ENCODE peak calls at places on chromosomes 7 and 10, in four cellular contexts. One of them, this sample, is unnamed.

GRCh38 chr10:63977329-63977923 is 456.2 kb downstream of the REEP3 start:
- DNase-seq in hepatocyte: peak; percentile 60
- DNase-seq in colonic mucosa: peak; percentile 37
- DNase-seq in Panc1: peak; percentile 2
- DNase-seq in this sample: peak; percentile 70

GRCh38 chr10:16545126-16545736 is 23.6 kb upstream of the C1QL3 start:
- DNase-seq in hepatocyte: peak; percentile 43
- DNase-seq in colonic mucosa: no peak
- DNase-seq in Panc1: peak; percentile 22
- DNase-seq in this sample: peak; percentile 47

GRCh38 chr7:111014074-111014473 is 76.9 kb upstream of the LRRN3 start:
- DNase-seq in hepatocyte: no peak
- DNase-seq in colonic mucosa: no peak
- DNase-seq in Panc1: no peak
- DNase-seq in this sample: no peak

GRCh38 chr7:11638026-11638774 is 193.8 kb downstream of the THSD7A start:
- DNase-seq in hepatocyte: no peak
- DNase-seq in colonic mucosa: no peak
- DNase-seq in Panc1: no peak
- DNase-seq in this sample: no peak

GRCh38 chr7:51077951-51078350 is 238.7 kb downstream of the COBL start:
- DNase-seq in hepatocyte: no peak
- DNase-seq in colonic mucosa: no peak
- DNase-seq in Panc1: no peak
- DNase-seq in this sample: no peak

GRCh38 chr10:48655426-48656240 is 29.0 kb upstream of the WDFY4 start:
- DNase-seq in hepatocyte: peak; percentile 26
- DNase-seq in colonic mucosa: peak; percentile 47
- DNase-seq in Panc1: peak; percentile 20
- DNase-seq in this sample: no peak

GRCh38 chr10:74822583-74823089 is 3.8 kb upstream of the KAT6B start:
- DNase-seq in hepatocyte: no peak
- DNase-seq in colonic mucosa: no peak
- DNase-seq in Panc1: no peak
- DNase-seq in this sample: no peak

GRCh38 chr7:40808409-40808942 is 673.7 kb downstream of the SUGCT start:
- DNase-seq in hepatocyte: no peak
- DNase-seq in colonic mucosa: peak; percentile 31
- DNase-seq in Panc1: no peak
- DNase-seq in this sample: no peak

GRCh38 chr7:29854257-29854938 is 48.1 kb downstream of the WIPF3 start:
- DNase-seq in hepatocyte: peak; percentile 71
- DNase-seq in colonic mucosa: no peak
- DNase-seq in Panc1: no peak
- DNase-seq in this sample: no peak

GRCh38 chr10:124510536-124511158 is 49.0 kb downstream of the LHPP start:
- DNase-seq in hepatocyte: no peak
- DNase-seq in colonic mucosa: no peak
- DNase-seq in Panc1: no peak
- DNase-seq in this sample: no peak
- H3K4me3 ChIP-seq in hepatocyte: no peak overlapping the region
- H3K4me3 ChIP-seq in colonic mucosa: no peak overlapping the region
- H3K4me3 ChIP-seq in Panc1: no peak overlapping the region
- H3K4me3 ChIP-seq in this sample: no peak overlapping the region

DNA sequence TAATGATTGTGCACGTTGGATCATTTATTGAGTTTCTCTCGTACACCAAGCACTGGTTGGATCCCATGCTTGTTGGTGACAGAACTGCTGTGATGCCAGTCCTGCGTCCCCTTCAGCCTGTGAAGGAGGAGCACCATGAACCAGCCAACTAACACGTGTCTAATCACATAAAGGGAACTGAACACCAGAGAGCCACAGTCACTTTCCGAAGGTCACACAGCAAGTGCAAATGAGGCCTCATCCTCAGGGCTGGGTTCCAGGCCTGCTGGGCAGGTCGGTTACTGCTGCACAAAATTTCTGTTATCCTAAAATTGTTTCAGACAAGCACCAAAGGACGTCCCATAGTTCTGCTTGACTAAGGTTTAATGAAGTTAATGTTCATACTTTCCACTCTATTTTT is 332.0 kb upstream of the ZNF32 start:
- DNase-seq in hepatocyte: no peak
- DNase-seq in colonic mucosa: no peak
- DNase-seq in Panc1: no peak
- DNase-seq in this sample: no peak
- H3K4me3 ChIP-seq in hepatocyte: no peak overlapping the region
- H3K4me3 ChIP-seq in colonic mucosa: no peak overlapping the region
- H3K4me3 ChIP-seq in Panc1: no peak overlapping the region
- H3K4me3 ChIP-seq in this sample: no peak overlapping the region

DNA sequence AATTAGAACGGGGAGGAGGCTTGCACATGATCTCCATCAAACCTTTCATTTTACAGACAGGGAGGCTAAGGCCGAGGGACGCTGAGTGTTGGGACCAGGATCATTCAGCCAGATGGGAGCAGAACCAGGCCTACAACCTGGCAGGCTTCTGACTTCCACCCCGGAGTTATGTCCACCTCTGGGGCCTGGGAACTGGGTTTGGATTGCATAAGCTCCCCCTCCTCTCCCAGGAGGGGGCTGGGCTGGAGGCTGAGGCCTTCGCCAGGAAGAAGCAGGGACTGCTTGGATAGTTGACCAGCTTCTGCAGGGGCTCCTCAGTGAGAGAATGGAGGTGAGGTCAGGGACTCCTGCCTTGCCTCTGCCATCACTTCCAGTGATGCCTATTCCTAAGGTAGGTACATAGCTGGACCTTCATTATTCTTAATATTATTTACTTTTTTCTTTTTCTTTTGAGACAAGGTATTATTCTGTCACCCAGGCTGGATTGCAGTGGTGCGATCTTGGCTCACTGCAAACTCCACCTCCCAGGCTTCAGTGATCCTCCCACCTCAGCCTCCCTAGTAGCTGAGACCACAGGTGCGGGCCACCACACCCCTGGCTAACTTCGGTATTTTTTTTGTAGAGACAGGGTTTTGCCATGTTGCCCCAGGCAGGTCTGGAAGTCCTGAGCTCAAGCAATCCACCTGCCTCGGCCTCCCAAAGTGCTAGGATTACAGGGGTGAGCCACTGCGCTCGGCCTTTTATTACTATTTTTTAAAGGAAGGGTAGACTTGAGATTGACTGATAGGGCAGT is 1.3 kb downstream of the SNX10 start:
- DNase-seq in hepatocyte: no peak
- DNase-seq in colonic mucosa: no peak
- DNase-seq in Panc1: no peak
- DNase-seq in this sample: peak; percentile 36
- H3K4me3 ChIP-seq in hepatocyte: no peak overlapping the region
- H3K4me3 ChIP-seq in colonic mucosa: peak overlapping the region; percentile 64
- H3K4me3 ChIP-seq in Panc1: peak overlapping the region; percentile 53
- H3K4me3 ChIP-seq in this sample: no peak overlapping the region

GRCh38 chr7:137755846-137756685 is 90.7 kb downstream of the DGKI start:
- DNase-seq in hepatocyte: no peak
- DNase-seq in colonic mucosa: no peak
- DNase-seq in Panc1: no peak
- DNase-seq in this sample: no peak

GRCh38 chr7:137755438-137755837 is 91.3 kb downstream of the DGKI start:
- DNase-seq in hepatocyte: no peak
- DNase-seq in colonic mucosa: no peak
- DNase-seq in Panc1: no peak
- DNase-seq in this sample: no peak

GRCh38 chr7:137753067-137753466 is 93.7 kb downstream of the DGKI start:
- DNase-seq in hepatocyte: no peak
- DNase-seq in colonic mucosa: no peak
- DNase-seq in Panc1: no peak
- DNase-seq in this sample: no peak

GRCh38 chr7:137751361-137752009 is 95.3 kb downstream of the DGKI start:
- DNase-seq in hepatocyte: no peak
- DNase-seq in colonic mucosa: no peak
- DNase-seq in Panc1: no peak
- DNase-seq in this sample: no peak

DNA sequence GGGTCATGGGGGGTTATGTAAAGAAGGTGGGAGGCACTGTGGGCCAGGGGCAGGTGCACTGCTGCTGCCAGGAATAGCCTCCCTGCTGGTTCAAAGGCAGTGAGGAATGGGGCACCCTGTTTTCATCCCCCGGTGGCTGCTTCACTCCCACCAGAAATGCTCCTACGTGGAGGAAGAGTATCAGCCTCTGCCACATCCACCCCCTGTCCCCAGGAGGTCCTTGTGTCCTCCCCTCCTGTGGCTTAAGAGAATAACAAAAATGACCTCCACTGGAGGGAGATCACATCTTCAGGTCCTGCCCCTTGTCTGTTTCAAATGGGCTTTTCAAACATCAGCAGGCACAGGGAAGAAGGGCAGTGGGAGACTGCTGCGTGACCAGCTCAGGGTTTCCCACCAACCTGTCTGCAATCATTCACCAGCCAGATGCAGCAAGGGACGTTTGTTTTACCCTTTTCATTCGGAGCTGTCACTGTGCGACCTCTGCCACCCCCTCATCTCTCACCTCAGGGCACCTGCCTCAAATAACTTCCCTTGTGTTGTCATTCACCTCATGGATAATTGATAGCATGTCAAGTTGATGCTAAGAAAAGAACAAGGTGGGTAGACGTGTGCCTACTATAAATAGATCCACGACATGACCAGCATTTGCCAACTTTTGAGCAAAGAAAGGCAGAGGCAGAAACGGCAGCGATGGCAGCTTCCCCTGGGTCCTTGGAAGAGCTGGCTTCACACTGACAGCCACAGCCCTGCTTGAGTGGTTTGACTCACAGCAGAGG is 92.5 kb downstream of the DGKI start:
- DNase-seq in hepatocyte: no peak
- DNase-seq in colonic mucosa: no peak
- DNase-seq in Panc1: no peak
- DNase-seq in this sample: no peak
- H3K4me3 ChIP-seq in hepatocyte: no peak overlapping the region
- H3K4me3 ChIP-seq in colonic mucosa: no peak overlapping the region
- H3K4me3 ChIP-seq in Panc1: no peak overlapping the region
- H3K4me3 ChIP-seq in this sample: no peak overlapping the region

GRCh38 chr10:133176546-133176945 is 16.5 kb downstream of the KNDC1 start:
- DNase-seq in hepatocyte: no peak
- DNase-seq in colonic mucosa: no peak
- DNase-seq in Panc1: no peak
- DNase-seq in this sample: no peak

GRCh38 chr10:133177380-133178157 is 17.6 kb downstream of the KNDC1 start:
- DNase-seq in hepatocyte: no peak
- DNase-seq in colonic mucosa: no peak
- DNase-seq in Panc1: no peak
- DNase-seq in this sample: no peak

GRCh38 chr10:133174689-133175263 is 14.8 kb downstream of the KNDC1 start:
- DNase-seq in hepatocyte: no peak
- DNase-seq in colonic mucosa: no peak
- DNase-seq in Panc1: no peak
- DNase-seq in this sample: no peak

GRCh38 chr10:133170092-133170491 is 10.1 kb downstream of the KNDC1 start:
- DNase-seq in hepatocyte: no peak
- DNase-seq in colonic mucosa: no peak
- DNase-seq in Panc1: no peak
- DNase-seq in this sample: no peak

GRCh38 chr10:133173860-133174523 is 14.0 kb downstream of the KNDC1 start:
- DNase-seq in hepatocyte: peak; percentile 3
- DNase-seq in colonic mucosa: no peak
- DNase-seq in Panc1: no peak
- DNase-seq in this sample: no peak
- H3K4me3 ChIP-seq in hepatocyte: no peak overlapping the region
- H3K4me3 ChIP-seq in colonic mucosa: no peak overlapping the region
- H3K4me3 ChIP-seq in Panc1: no peak overlapping the region
- H3K4me3 ChIP-seq in this sample: no peak overlapping the region

GRCh38 chr7:122521767-122522166 is 177.2 kb downstream of the RNF133 start:
- DNase-seq in hepatocyte: no peak
- DNase-seq in colonic mucosa: no peak
- DNase-seq in Panc1: no peak
- DNase-seq in this sample: no peak

GRCh38 chr7:122520961-122521555 is 177.9 kb downstream of the RNF133 start:
- DNase-seq in hepatocyte: no peak
- DNase-seq in colonic mucosa: no peak
- DNase-seq in Panc1: no peak
- DNase-seq in this sample: no peak

GRCh38 chr7:122517576-122517975 is 181.3 kb downstream of the RNF133 start:
- DNase-seq in hepatocyte: no peak
- DNase-seq in colonic mucosa: no peak
- DNase-seq in Panc1: no peak
- DNase-seq in this sample: no peak

GRCh38 chr7:122515404-122515803 is 183.5 kb downstream of the RNF133 start:
- DNase-seq in hepatocyte: peak; percentile 27
- DNase-seq in colonic mucosa: no peak
- DNase-seq in Panc1: no peak
- DNase-seq in this sample: no peak

DNA sequence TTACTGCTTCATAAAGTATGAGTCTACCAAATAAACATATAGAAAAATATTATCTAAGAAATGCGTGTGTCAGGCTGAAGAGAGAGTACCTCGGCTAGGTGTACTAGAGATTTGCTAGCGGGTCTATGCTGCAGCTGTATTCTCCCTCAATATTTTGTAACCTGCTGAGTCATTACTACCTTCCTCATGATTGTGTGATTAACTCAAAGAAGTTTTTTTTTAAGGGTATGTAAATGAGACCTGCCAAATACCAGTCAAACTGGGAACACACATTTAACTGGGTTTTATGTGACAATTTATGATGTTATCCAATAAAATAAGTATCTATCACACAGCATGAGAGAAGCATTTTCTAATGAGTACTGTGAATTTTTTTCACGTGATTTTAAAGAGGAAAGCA is 180.4 kb downstream of the RNF133 start:
- DNase-seq in hepatocyte: no peak
- DNase-seq in colonic mucosa: no peak
- DNase-seq in Panc1: no peak
- DNase-seq in this sample: no peak
- H3K4me3 ChIP-seq in hepatocyte: no peak overlapping the region
- H3K4me3 ChIP-seq in colonic mucosa: no peak overlapping the region
- H3K4me3 ChIP-seq in Panc1: no peak overlapping the region
- H3K4me3 ChIP-seq in this sample: no peak overlapping the region

This sample was measured in H7.